ENCODE peak calls at places on chromosomes 1 and 21, in six cellular contexts. One of them, this sample, is unnamed.
A peak's percentile ranks its signal among the peaks of the same experiment; 100 is the strongest.

GRCh38 chr1:39590546-39590945 is 14.0 kb upstream of the PABPC4 start:
- DNase-seq in stomach: no peak
- DNase-seq in GM12892: no peak
- DNase-seq in epithelial cell of esophagus: peak; percentile 56
- DNase-seq in amniotic stem cell: no peak
- DNase-seq in H9: no peak
- DNase-seq in this sample: peak; percentile 50

GRCh38 chr1:3858231-3858981 is 1.1 kb downstream of the DFFB start:
- DNase-seq in stomach: peak; percentile 28
- DNase-seq in GM12892: no peak
- DNase-seq in epithelial cell of esophagus: peak; percentile 53
- DNase-seq in amniotic stem cell: no peak
- DNase-seq in H9: no peak
- DNase-seq in this sample: peak; percentile 52

GRCh38 chr21:39030127-39030884 is 152.9 kb downstream of the PSMG1 start:
- DNase-seq in stomach: no peak
- DNase-seq in GM12892: no peak
- DNase-seq in epithelial cell of esophagus: peak; percentile 58
- DNase-seq in amniotic stem cell: no peak
- DNase-seq in H9: peak; percentile 91
- DNase-seq in this sample: no peak

GRCh38 chr1:116246174-116246573 is 126.9 kb upstream of the ATP1A1 start:
- DNase-seq in stomach: no peak
- DNase-seq in GM12892: no peak
- DNase-seq in epithelial cell of esophagus: no peak
- DNase-seq in amniotic stem cell: no peak
- DNase-seq in H9: no peak
- DNase-seq in this sample: no peak

GRCh38 chr1:87989346-87989745 is 660.7 kb downstream of the LMO4 start:
- DNase-seq in stomach: no peak
- DNase-seq in GM12892: no peak
- DNase-seq in epithelial cell of esophagus: peak; percentile 86
- DNase-seq in amniotic stem cell: no peak
- DNase-seq in H9: no peak
- DNase-seq in this sample: no peak

GRCh38 chr1:109499661-109500536 is 6.0 kb downstream of the CYB561D1 start:
- DNase-seq in stomach: peak; percentile 66
- DNase-seq in GM12892: no peak
- DNase-seq in epithelial cell of esophagus: peak; percentile 76
- DNase-seq in amniotic stem cell: no peak
- DNase-seq in H9: peak; percentile 80
- DNase-seq in this sample: peak; percentile 41

GRCh38 chr1:228145498-228146425 is 4.0 kb upstream of the GJC2 start:
- DNase-seq in stomach: no peak
- DNase-seq in GM12892: no peak
- DNase-seq in epithelial cell of esophagus: no peak
- DNase-seq in amniotic stem cell: no peak
- DNase-seq in H9: no peak
- DNase-seq in this sample: no peak

GRCh38 chr21:45374826-45375455 is 30.0 kb upstream of the COL18A1 start:
- DNase-seq in stomach: no peak
- DNase-seq in GM12892: no peak
- DNase-seq in epithelial cell of esophagus: no peak
- DNase-seq in amniotic stem cell: no peak
- DNase-seq in H9: no peak
- DNase-seq in this sample: no peak

GRCh38 chr1:2564006-2564814 is 8.0 kb downstream of the TNFRSF14 start:
- DNase-seq in stomach: no peak
- DNase-seq in GM12892: no peak
- DNase-seq in epithelial cell of esophagus: no peak
- DNase-seq in amniotic stem cell: no peak
- DNase-seq in H9: no peak
- DNase-seq in this sample: no peak

GRCh38 chr1:89692601-89693503 is 59.9 kb downstream of the LRRC8C start:
- DNase-seq in stomach: no peak
- DNase-seq in GM12892: no peak
- DNase-seq in epithelial cell of esophagus: no peak
- DNase-seq in amniotic stem cell: no peak
- DNase-seq in H9: no peak
- DNase-seq in this sample: no peak

GRCh38 chr1:168202941-168203654 is 22.7 kb upstream of the SFT2D2 start:
- DNase-seq in stomach: no peak
- DNase-seq in GM12892: no peak
- DNase-seq in epithelial cell of esophagus: peak; percentile 67
- DNase-seq in amniotic stem cell: peak; percentile 21
- DNase-seq in H9: no peak
- DNase-seq in this sample: peak; percentile 72

GRCh38 chr1:28259935-28260802 is 851 bp downstream of the SESN2 start:
- DNase-seq in stomach: peak; percentile 75
- DNase-seq in GM12892: no peak
- DNase-seq in epithelial cell of esophagus: peak; percentile 92
- DNase-seq in amniotic stem cell: peak; percentile 63
- DNase-seq in H9: peak; percentile 92
- DNase-seq in this sample: peak; percentile 91

This sample was measured in MCF 10A.